ENCODE peak calls at places on chromosomes 5 and 9, in four cellular contexts. S is stimulated activated CD4-positive, alpha-beta T cell treated with anti-CD3 and anti-CD28 coated beads, Interleukin-12 subunit alpha, Interleukin-12 subunit beta, amount 100 ng/mL, for 4 hours; N is SW 1271; O is DMS153. W is an unnamed sample.

GRCh38 chr9:71683598-71684235 is 84.6 kb downstream of the CEMIP2 start:
- DNase-seq in S (no peak), N (no peak), O (no peak), W (no peak)

GRCh38 chr9:88462191-88462590 is 72.8 kb upstream of the NXNL2 start:
- DNase-seq in S (no peak), N (no peak), O (no peak), W (no peak)

GRCh38 chr9:100111235-100111634 is 12.2 kb downstream of the INVS start:
- DNase-seq in S (no peak), N (no peak), O (peak), W (no peak)

GRCh38 chr9:77926314-77926959 is 105.2 kb downstream of the GNAQ start:
- DNase-seq in S (no peak), N (no peak), O (no peak), W (no peak)

GRCh38 chr5:44952376-44952775 is 143.6 kb downstream of the MRPS30 start:
- DNase-seq in S (no peak), N (peak), O (peak), W (no peak)

GRCh38 chr9:134568116-134568515 is 73.5 kb upstream of the COL5A1 start:
- DNase-seq in S (no peak), N (no peak), O (no peak), W (no peak)

GRCh38 chr5:15727375-15727774 is 227.4 kb downstream of the FBXL7 start:
- DNase-seq in S (no peak), N (no peak), O (no peak), W (no peak)

GRCh38 chr5:154610321-154611154 is 132.5 kb upstream of the HAND1 start:
- DNase-seq in S (peak), N (peak), O (peak), W (peak)

GRCh38 chr5:112143684-112144083 is 275.4 kb downstream of the EPB41L4A start:
- DNase-seq in S (no peak), N (no peak), O (no peak), W (no peak)

GRCh38 chr5:140596364-140596763 is 31.7 kb downstream of the SLC35A4 start:
- DNase-seq in S (no peak), N (no peak), O (no peak), W (no peak)

GRCh38 chr9:129102791-129103594 is 7.6 kb downstream of the CRAT start:
- DNase-seq in S (peak), N (no peak), O (peak), W (no peak)

GRCh38 chr9:106921341-106921899 is 58.5 kb downstream of the ZNF462 start:
- DNase-seq in S (no peak), N (no peak), O (peak), W (no peak)

GRCh38 chr9:136659861-136660784 is 2.6 kb upstream of the EGFL7 start:
- DNase-seq in S (no peak), N (no peak), O (no peak), W (no peak)

GRCh38 chr5:36369092-36369737 is 67.5 kb upstream of the RANBP3L start:
- DNase-seq in S (no peak), N (no peak), O (no peak), W (no peak)

GRCh38 chr9:105484226-105484625 is 36.4 kb downstream of the FSD1L start:
- DNase-seq in S (no peak), N (no peak), O (no peak), W (no peak)

GRCh38 chr9:127950513-127951210 is 13.0 kb upstream of the DPM2 start:
- DNase-seq in S (no peak), N (no peak), O (no peak), W (no peak)

GRCh38 chr9:125375820-125376219 is 114.2 kb downstream of the GAPVD1 start:
- DNase-seq in S (no peak), N (no peak), O (no peak), W (no peak)

GRCh38 chr9:37182718-37183117 is 62.3 kb downstream of the ZCCHC7 start:
- DNase-seq in S (no peak), N (no peak), O (no peak), W (no peak)

GRCh38 chr9:130064621-130065020 is 10.9 kb downstream of the GPR107 start:
- DNase-seq in S (no peak), N (no peak), O (no peak), W (no peak)

GRCh38 chr9:133379153-133380086 is 3.3 kb downstream of the STKLD1 start:
- DNase-seq in S (no peak), N (no peak), O (no peak), W (no peak)

GRCh38 chr9:94017939-94018531 is 62.9 kb upstream of the BARX1 start:
- DNase-seq in S (no peak), N (no peak), O (no peak), W (no peak)

GRCh38 chr9:109315889-109316640 is 4.8 kb downstream of the EPB41L4B start:
- DNase-seq in S (no peak), N (no peak), O (peak), W (no peak)

GRCh38 chr9:32431196-32431595 is 46.8 kb downstream of the ACO1 start:
- DNase-seq in S (no peak), N (no peak), O (no peak), W (no peak)

GRCh38 chr9:83981126-83981871 is 694 bp downstream of the RMI1 start:
- DNase-seq in S (no peak), N (peak), O (peak), W (no peak)

GRCh38 chr9:115640887-115641286 is 512.7 kb upstream of the PAPPA start:
- DNase-seq in S (no peak), N (no peak), O (no peak), W (no peak)

GRCh38 chr9:98607787-98608186 is 100.9 kb downstream of the GABBR2 start:
- DNase-seq in S (no peak), N (no peak), O (no peak), W (no peak)

GRCh38 chr5:160262151-160262550 is 32.8 kb downstream of the FABP6 start:
- DNase-seq in S (no peak), N (no peak), O (no peak), W (no peak)

GRCh38 chr5:142168365-142168764 is 59.8 kb downstream of the NDFIP1 start:
- DNase-seq in S (no peak), N (no peak), O (no peak), W (no peak)

W was measured in activated naive CD4-positive, alpha-beta T cell treated with Interleukin-2 at 50 U/mL for 16 hours.